ENCODE peak calls at places on chromosomes 16 and 17, in seven cellular contexts. One of them, this sample, is unnamed.

GRCh38 chr17:41863074-41863843 is 2.0 kb downstream of the KLHL11 start:
- DNase-seq in esophagus squamous epithelium: no peak
- DNase-seq in IMR-90: no peak
- DNase-seq in left lung: no peak
- DNase-seq in SJSA1: no peak
- DNase-seq in CD8-positive, alpha-beta T cell: no peak
- DNase-seq in neuronal stem cell: no peak
- DNase-seq in this sample: no peak

GRCh38 chr16:58042886-58043515 is 17.4 kb downstream of the MMP15 start:
- DNase-seq in CD8-positive, alpha-beta T cell: no peak
- DNase-seq in SJSA1: no peak
- DNase-seq in left lung: peak; percentile 61
- DNase-seq in neuronal stem cell: no peak
- DNase-seq in IMR-90: no peak
- DNase-seq in esophagus squamous epithelium: no peak
- DNase-seq in this sample: no peak

GRCh38 chr17:50259484-50260324 is 14.6 kb upstream of the TMEM92 start:
- DNase-seq in CD8-positive, alpha-beta T cell: no peak
- DNase-seq in neuronal stem cell: no peak
- DNase-seq in IMR-90: no peak
- DNase-seq in left lung: no peak
- DNase-seq in SJSA1: no peak
- DNase-seq in esophagus squamous epithelium: no peak
- DNase-seq in this sample: no peak

GRCh38 chr17:77256710-77257109 is 115.9 kb downstream of the SEC14L1 start:
- DNase-seq in IMR-90: no peak
- DNase-seq in left lung: no peak
- DNase-seq in esophagus squamous epithelium: no peak
- DNase-seq in CD8-positive, alpha-beta T cell: no peak
- DNase-seq in SJSA1: no peak
- DNase-seq in neuronal stem cell: no peak
- DNase-seq in this sample: no peak

GRCh38 chr17:54836723-54837462 is 63.8 kb upstream of the TOM1L1 start:
- DNase-seq in IMR-90: no peak
- DNase-seq in left lung: no peak
- DNase-seq in SJSA1: no peak
- DNase-seq in neuronal stem cell: no peak
- DNase-seq in esophagus squamous epithelium: no peak
- DNase-seq in CD8-positive, alpha-beta T cell: no peak
- DNase-seq in this sample: no peak

GRCh38 chr16:80614908-80615696 is 74.3 kb downstream of the DYNLRB2 start:
- DNase-seq in CD8-positive, alpha-beta T cell: no peak
- DNase-seq in SJSA1: no peak
- DNase-seq in left lung: no peak
- DNase-seq in IMR-90: peak; percentile 86
- DNase-seq in neuronal stem cell: no peak
- DNase-seq in esophagus squamous epithelium: no peak
- DNase-seq in this sample: no peak

GRCh38 chr16:84899414-84899813 is 79.6 kb downstream of the CRISPLD2 start:
- DNase-seq in IMR-90: no peak
- DNase-seq in esophagus squamous epithelium: no peak
- DNase-seq in neuronal stem cell: no peak
- DNase-seq in SJSA1: no peak
- DNase-seq in left lung: no peak
- DNase-seq in CD8-positive, alpha-beta T cell: no peak
- DNase-seq in this sample: no peak

GRCh38 chr16:27208809-27209208 is 5.5 kb downstream of the KDM8 start:
- DNase-seq in SJSA1: no peak
- DNase-seq in neuronal stem cell: no peak
- DNase-seq in left lung: no peak
- DNase-seq in IMR-90: no peak
- DNase-seq in CD8-positive, alpha-beta T cell: no peak
- DNase-seq in esophagus squamous epithelium: no peak
- DNase-seq in this sample: no peak

GRCh38 chr17:45294506-45294905 is 22.3 kb downstream of the MAP3K14 start:
- DNase-seq in SJSA1: no peak
- DNase-seq in esophagus squamous epithelium: no peak
- DNase-seq in neuronal stem cell: no peak
- DNase-seq in CD8-positive, alpha-beta T cell: no peak
- DNase-seq in IMR-90: peak; percentile 88
- DNase-seq in left lung: no peak
- DNase-seq in this sample: no peak

GRCh38 chr16:68866933-68867332 is 23.6 kb downstream of the TANGO6 start:
- DNase-seq in SJSA1: no peak
- DNase-seq in esophagus squamous epithelium: no peak
- DNase-seq in neuronal stem cell: no peak
- DNase-seq in CD8-positive, alpha-beta T cell: no peak
- DNase-seq in left lung: no peak
- DNase-seq in IMR-90: no peak
- DNase-seq in this sample: no peak

GRCh38 chr16:72355561-72355960 is 183.6 kb upstream of the PMFBP1 start:
- DNase-seq in esophagus squamous epithelium: no peak
- DNase-seq in left lung: no peak
- DNase-seq in neuronal stem cell: no peak
- DNase-seq in SJSA1: no peak
- DNase-seq in IMR-90: peak; percentile 51
- DNase-seq in CD8-positive, alpha-beta T cell: no peak
- DNase-seq in this sample: no peak

GRCh38 chr17:42682400-42683384 is at the start of gene CNTNAP1:
- DNase-seq in neuronal stem cell: peak; percentile 66
- DNase-seq in CD8-positive, alpha-beta T cell: no peak
- DNase-seq in esophagus squamous epithelium: no peak
- DNase-seq in left lung: peak; percentile 84
- DNase-seq in IMR-90: peak; percentile 84
- DNase-seq in SJSA1: peak; percentile 52
- DNase-seq in this sample: peak; percentile 47

GRCh38 chr16:20868890-20869289 is 31.3 kb downstream of the DCUN1D3 start:
- DNase-seq in SJSA1: peak; percentile 20
- DNase-seq in IMR-90: peak; percentile 57
- DNase-seq in neuronal stem cell: no peak
- DNase-seq in esophagus squamous epithelium: no peak
- DNase-seq in left lung: peak; percentile 89
- DNase-seq in CD8-positive, alpha-beta T cell: no peak
- DNase-seq in this sample: no peak

GRCh38 chr16:85490971-85491771 is 122.0 kb upstream of the GSE1 start:
- DNase-seq in SJSA1: no peak
- DNase-seq in neuronal stem cell: no peak
- DNase-seq in esophagus squamous epithelium: no peak
- DNase-seq in IMR-90: no peak
- DNase-seq in CD8-positive, alpha-beta T cell: peak; percentile 8
- DNase-seq in left lung: no peak
- DNase-seq in this sample: no peak

GRCh38 chr16:10688291-10688690 is 6.4 kb downstream of the TEKT5 start:
- DNase-seq in CD8-positive, alpha-beta T cell: no peak
- DNase-seq in SJSA1: no peak
- DNase-seq in neuronal stem cell: no peak
- DNase-seq in IMR-90: no peak
- DNase-seq in left lung: no peak
- DNase-seq in esophagus squamous epithelium: no peak
- DNase-seq in this sample: no peak

GRCh38 chr17:56831364-56832095 is 2.2 kb downstream of the C17orf67 start:
- DNase-seq in esophagus squamous epithelium: no peak
- DNase-seq in left lung: no peak
- DNase-seq in SJSA1: no peak
- DNase-seq in IMR-90: no peak
- DNase-seq in CD8-positive, alpha-beta T cell: no peak
- DNase-seq in neuronal stem cell: no peak
- DNase-seq in this sample: no peak

GRCh38 chr16:5479925-5480324 is 382.3 kb upstream of the EEF2KMT start:
- DNase-seq in left lung: no peak
- DNase-seq in IMR-90: no peak
- DNase-seq in CD8-positive, alpha-beta T cell: no peak
- DNase-seq in SJSA1: no peak
- DNase-seq in esophagus squamous epithelium: no peak
- DNase-seq in neuronal stem cell: no peak
- DNase-seq in this sample: no peak

GRCh38 chr17:5077781-5078105 is 524 bp upstream of the ZFP3 start:
- DNase-seq in SJSA1: no peak
- DNase-seq in IMR-90: no peak
- DNase-seq in CD8-positive, alpha-beta T cell: no peak
- DNase-seq in esophagus squamous epithelium: no peak
- DNase-seq in left lung: no peak
- DNase-seq in neuronal stem cell: no peak
- DNase-seq in this sample: no peak

GRCh38 chr16:84758627-84759026 is 58.8 kb downstream of the USP10 start:
- DNase-seq in esophagus squamous epithelium: no peak
- DNase-seq in neuronal stem cell: no peak
- DNase-seq in IMR-90: no peak
- DNase-seq in left lung: no peak
- DNase-seq in SJSA1: no peak
- DNase-seq in CD8-positive, alpha-beta T cell: no peak
- DNase-seq in this sample: no peak

GRCh38 chr17:56471661-56472060 is 121.8 kb upstream of the NOG start:
- DNase-seq in neuronal stem cell: no peak
- DNase-seq in left lung: no peak
- DNase-seq in CD8-positive, alpha-beta T cell: no peak
- DNase-seq in SJSA1: no peak
- DNase-seq in esophagus squamous epithelium: no peak
- DNase-seq in IMR-90: peak; percentile 21
- DNase-seq in this sample: no peak

GRCh38 chr16:77564791-77565390 is 130.1 kb upstream of the ADAMTS18 start:
- DNase-seq in esophagus squamous epithelium: no peak
- DNase-seq in IMR-90: peak; percentile 8
- DNase-seq in neuronal stem cell: no peak
- DNase-seq in SJSA1: no peak
- DNase-seq in left lung: no peak
- DNase-seq in CD8-positive, alpha-beta T cell: no peak
- DNase-seq in this sample: no peak

GRCh38 chr16:3458852-3459361 is 15.4 kb downstream of the NAA60 start:
- DNase-seq in SJSA1: no peak
- DNase-seq in IMR-90: peak; percentile 15
- DNase-seq in esophagus squamous epithelium: no peak
- DNase-seq in left lung: no peak
- DNase-seq in neuronal stem cell: no peak
- DNase-seq in CD8-positive, alpha-beta T cell: no peak
- DNase-seq in this sample: no peak

GRCh38 chr16:1379863-1380174 is 28.1 kb downstream of the GNPTG start:
- DNase-seq in IMR-90: no peak
- DNase-seq in left lung: no peak
- DNase-seq in CD8-positive, alpha-beta T cell: no peak
- DNase-seq in SJSA1: no peak
- DNase-seq in neuronal stem cell: no peak
- DNase-seq in esophagus squamous epithelium: no peak
- DNase-seq in this sample: no peak

GRCh38 chr17:17866425-17866824 is 29.6 kb upstream of the SREBF1 start:
- DNase-seq in esophagus squamous epithelium: no peak
- DNase-seq in IMR-90: no peak
- DNase-seq in SJSA1: no peak
- DNase-seq in left lung: no peak
- DNase-seq in neuronal stem cell: no peak
- DNase-seq in CD8-positive, alpha-beta T cell: no peak
- DNase-seq in this sample: no peak

GRCh38 chr16:78768723-78769122 is 669.3 kb downstream of the WWOX start:
- DNase-seq in neuronal stem cell: no peak
- DNase-seq in IMR-90: no peak
- DNase-seq in CD8-positive, alpha-beta T cell: no peak
- DNase-seq in left lung: no peak
- DNase-seq in esophagus squamous epithelium: no peak
- DNase-seq in SJSA1: no peak
- DNase-seq in this sample: no peak
- H3K9me3 ChIP-seq in neuronal stem cell: no peaks in the 10 kb centered on the region
- H3K9me3 ChIP-seq in IMR-90: peaks cover 32% of the 10 kb centered on the region
- H3K9me3 ChIP-seq in CD8-positive, alpha-beta T cell: no peaks in the 10 kb centered on the region
- H3K9me3 ChIP-seq in left lung: no peaks in the 10 kb centered on the region
- H3K9me3 ChIP-seq in esophagus squamous epithelium: no peaks in the 10 kb centered on the region
- H3K9me3 ChIP-seq in SJSA1: no peaks in the 10 kb centered on the region
- H3K9me3 ChIP-seq in this sample: no peaks in the 10 kb centered on the region

GRCh38 chr17:72472116-72472515 is 351.3 kb downstream of the SOX9 start:
- DNase-seq in SJSA1: no peak
- DNase-seq in neuronal stem cell: no peak
- DNase-seq in esophagus squamous epithelium: no peak
- DNase-seq in left lung: no peak
- DNase-seq in IMR-90: no peak
- DNase-seq in CD8-positive, alpha-beta T cell: no peak
- DNase-seq in this sample: no peak
- H3K9me3 ChIP-seq in SJSA1: no peaks in the 10 kb centered on the region
- H3K9me3 ChIP-seq in neuronal stem cell: no peaks in the 10 kb centered on the region
- H3K9me3 ChIP-seq in esophagus squamous epithelium: no peaks in the 10 kb centered on the region
- H3K9me3 ChIP-seq in left lung: no peaks in the 10 kb centered on the region
- H3K9me3 ChIP-seq in IMR-90: no peaks in the 10 kb centered on the region
- H3K9me3 ChIP-seq in CD8-positive, alpha-beta T cell: no peaks in the 10 kb centered on the region
- H3K9me3 ChIP-seq in this sample: peaks cover 8% of the 10 kb centered on the region

GRCh38 chr16:35146723-35147458 is 1687.5 kb downstream of the TP53TG3F start:
- DNase-seq in SJSA1: no peak
- DNase-seq in neuronal stem cell: no peak
- DNase-seq in CD8-positive, alpha-beta T cell: no peak
- DNase-seq in IMR-90: no peak
- DNase-seq in esophagus squamous epithelium: no peak
- DNase-seq in left lung: peak; percentile 51
- DNase-seq in this sample: no peak

GRCh38 chr16:35142809-35143192 is 1683.4 kb downstream of the TP53TG3F start:
- DNase-seq in left lung: peak; percentile 46
- DNase-seq in neuronal stem cell: no peak
- DNase-seq in CD8-positive, alpha-beta T cell: no peak
- DNase-seq in esophagus squamous epithelium: no peak
- DNase-seq in IMR-90: no peak
- DNase-seq in SJSA1: no peak
- DNase-seq in this sample: no peak

GRCh38 chr16:35146031-35146710 is 1686.8 kb downstream of the TP53TG3F start:
- DNase-seq in SJSA1: no peak
- DNase-seq in CD8-positive, alpha-beta T cell: no peak
- DNase-seq in IMR-90: no peak
- DNase-seq in esophagus squamous epithelium: no peak
- DNase-seq in neuronal stem cell: no peak
- DNase-seq in left lung: no peak
- DNase-seq in this sample: no peak

GRCh38 chr16:35142147-35142808 is 1682.9 kb downstream of the TP53TG3F start:
- DNase-seq in neuronal stem cell: no peak
- DNase-seq in left lung: peak; percentile 40
- DNase-seq in IMR-90: no peak
- DNase-seq in esophagus squamous epithelium: no peak
- DNase-seq in CD8-positive, alpha-beta T cell: no peak
- DNase-seq in SJSA1: no peak
- DNase-seq in this sample: no peak

GRCh38 chr16:35144212-35144932 is 1685.0 kb downstream of the TP53TG3F start:
- DNase-seq in SJSA1: no peak
- DNase-seq in CD8-positive, alpha-beta T cell: no peak
- DNase-seq in esophagus squamous epithelium: no peak
- DNase-seq in IMR-90: no peak
- DNase-seq in left lung: no peak
- DNase-seq in neuronal stem cell: no peak
- DNase-seq in this sample: no peak
- H3K9me3 ChIP-seq in SJSA1: peaks cover 8% of the 10 kb centered on the region
- H3K9me3 ChIP-seq in CD8-positive, alpha-beta T cell: no peaks in the 10 kb centered on the region
- H3K9me3 ChIP-seq in esophagus squamous epithelium: peaks cover 29% of the 10 kb centered on the region
- H3K9me3 ChIP-seq in IMR-90: peaks cover 57% of the 10 kb centered on the region
- H3K9me3 ChIP-seq in left lung: no peaks in the 10 kb centered on the region
- H3K9me3 ChIP-seq in neuronal stem cell: no peaks in the 10 kb centered on the region
- H3K9me3 ChIP-seq in this sample: peaks cover 22% of the 10 kb centered on the region

DNA sequence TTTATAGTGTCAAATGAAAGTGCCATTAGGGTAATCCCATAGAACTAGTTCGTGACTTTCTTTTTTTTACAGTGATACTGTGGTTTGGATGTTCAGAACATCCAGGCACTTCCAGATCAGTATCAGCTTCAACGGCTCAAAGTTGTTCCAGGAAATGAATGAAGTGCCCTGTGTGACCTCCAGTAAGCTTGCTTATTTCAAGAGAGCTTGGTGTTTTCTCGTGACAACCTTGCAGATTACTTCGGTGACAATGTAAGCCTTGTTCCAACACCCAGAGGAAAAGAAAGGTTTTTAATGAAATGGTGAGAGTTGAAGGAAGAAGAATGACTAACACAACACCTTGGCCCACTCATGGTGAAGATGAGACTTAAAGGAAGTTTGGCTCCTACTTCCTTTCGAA is 15.9 kb upstream of the KCNJ16 start:
- DNase-seq in CD8-positive, alpha-beta T cell: no peak
- DNase-seq in esophagus squamous epithelium: no peak
- DNase-seq in IMR-90: no peak
- DNase-seq in neuronal stem cell: no peak
- DNase-seq in left lung: no peak
- DNase-seq in SJSA1: no peak
- DNase-seq in this sample: no peak
- H3K9me3 ChIP-seq in CD8-positive, alpha-beta T cell: no peaks in the 10 kb centered on the region
- H3K9me3 ChIP-seq in esophagus squamous epithelium: no peaks in the 10 kb centered on the region
- H3K9me3 ChIP-seq in IMR-90: no peaks in the 10 kb centered on the region
- H3K9me3 ChIP-seq in neuronal stem cell: no peaks in the 10 kb centered on the region
- H3K9me3 ChIP-seq in left lung: no peaks in the 10 kb centered on the region
- H3K9me3 ChIP-seq in SJSA1: no peaks in the 10 kb centered on the region
- H3K9me3 ChIP-seq in this sample: no peaks in the 10 kb centered on the region